ENCODE peak calls at places on chromosomes 7 and 10, in ten cellular contexts. A, R, Z, Q, S, C, P, G, Y and O are unnamed samples.
A peak's percentile ranks its signal among the peaks of the same experiment; 100 is the strongest.

GRCh38 chr10:121159670-121160069 is 308.5 kb downstream of the WDR11 start:
- DNase-seq in G (no peak), Z (peak; percentile 43), Q (no peak), A (no peak), R (no peak), Y (peak; percentile 22), P (no peak), C (no peak), S (no peak), O (no peak)

GRCh38 chr7:100801833-100802568 is 25.3 kb downstream of the EPHB4 start:
- DNase-seq in C (peak; percentile 85), G (no peak), S (no peak), P (no peak), Z (peak; percentile 99), Y (peak; percentile 91), A (no peak), R (no peak), Q (no peak), O (no peak)

GRCh38 chr7:92749832-92750231 is 86.5 kb downstream of the CDK6 start:
- DNase-seq in C (no peak), Y (no peak), R (no peak), G (no peak), P (no peak), S (no peak), Q (no peak), A (no peak), Z (no peak), O (no peak)

GRCh38 chr10:85857305-85857704 is 509.3 kb downstream of the GRID1 start:
- DNase-seq in Q (no peak), C (no peak), Z (no peak), A (no peak), P (no peak), G (no peak), S (no peak), Y (no peak), R (no peak), O (no peak)

GRCh38 chr7:46173526-46174191 is 252.6 kb upstream of the IGFBP3 start:
- DNase-seq in Z (no peak), P (no peak), A (no peak), S (peak; percentile 57), C (peak; percentile 67), G (no peak), Q (peak; percentile 53), Y (peak; percentile 41), R (no peak), O (no peak)

GRCh38 chr7:66894463-66895080 is 26.5 kb upstream of the TMEM248 start:
- DNase-seq in C (no peak), A (no peak), R (peak; percentile 81), S (no peak), G (no peak), Q (no peak), Z (peak; percentile 4), P (no peak), Y (peak; percentile 38), O (no peak)

GRCh38 chr7:138186951-138187351 is 110.7 kb downstream of the AKR1D1 start:
- DNase-seq in G (no peak), C (no peak), S (no peak), P (no peak), Y (peak; percentile 87), Z (peak; percentile 3), Q (no peak), A (no peak), R (no peak), O (no peak)

GRCh38 chr10:17074548-17074860 is 55.1 kb downstream of the CUBN start:
- DNase-seq in P (no peak), Q (no peak), Z (peak; percentile 17), R (no peak), G (no peak), S (no peak), Y (peak; percentile 77), C (no peak), A (no peak), O (no peak)

GRCh38 chr10:34739915-34740314 is 75.2 kb downstream of the PARD3 start:
- DNase-seq in R (peak; percentile 96), Q (no peak), S (peak; percentile 48), G (no peak), P (no peak), Z (peak; percentile 25), C (peak; percentile 77), A (no peak), Y (peak; percentile 92), O (peak; percentile 28)

GRCh38 chr10:118850418-118851061 is 95.8 kb upstream of the CACUL1 start:
- DNase-seq in P (no peak), R (peak; percentile 90), C (peak; percentile 75), Z (peak; percentile 52), Y (peak; percentile 32), S (peak; percentile 47), A (peak; percentile 25), G (peak; percentile 40), Q (peak; percentile 82), O (no peak)

GRCh38 chr10:88041243-88042161 is 178.1 kb downstream of the PTEN start:
- DNase-seq in A (no peak), Q (no peak), P (no peak), S (no peak), Z (no peak), G (no peak), R (no peak), C (no peak), Y (peak; percentile 78), O (no peak)

GRCh38 chr10:86348321-86349210 is 18.0 kb downstream of the GRID1 start:
- DNase-seq in Z (no peak), A (no peak), Y (no peak), R (peak; percentile 15), S (no peak), G (no peak), Q (peak; percentile 48), C (no peak), P (no peak), O (no peak)

GRCh38 chr7:35970458-35970857 is 169.6 kb downstream of the SEPTIN7 start:
- DNase-seq in Y (no peak), A (no peak), G (no peak), Q (no peak), Z (no peak), C (no peak), P (no peak), R (no peak), S (no peak), O (no peak)
- H3K27ac ChIP-seq in Y (no peak overlapping the region), A (no peak overlapping the region), G (no peak overlapping the region), Q (no peak overlapping the region), Z (no peak overlapping the region), C (no peak overlapping the region), P (no peak overlapping the region), R (no peak overlapping the region), S (no peak overlapping the region), O (no peak overlapping the region)

DNA sequence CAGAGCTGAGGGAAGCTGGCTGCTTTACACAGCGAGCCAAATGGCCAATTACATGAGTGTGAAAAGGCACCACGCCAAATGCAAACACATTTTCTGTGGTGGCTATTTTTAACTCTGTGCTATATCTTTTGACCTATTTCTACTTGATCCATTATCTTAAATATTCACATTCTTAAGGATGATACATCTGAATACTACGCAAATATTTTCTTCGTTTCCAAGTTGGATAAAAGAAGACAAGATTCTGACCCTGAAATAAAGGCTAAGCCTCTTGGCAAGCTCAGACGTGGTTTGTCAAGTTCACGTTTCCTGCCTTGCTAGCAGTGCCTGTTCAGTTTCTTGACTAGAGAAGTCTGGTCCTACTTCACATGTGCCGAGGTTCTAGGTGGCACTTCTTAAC is 146.8 kb upstream of the TMEM196 start:
- DNase-seq in Y (peak; percentile 89), A (no peak), G (no peak), P (no peak), C (no peak), Q (no peak), Z (no peak), R (no peak), S (no peak), O (no peak)
- H3K27ac ChIP-seq in Y (peak overlapping the region; percentile 18), A (no peak overlapping the region), G (no peak overlapping the region), P (no peak overlapping the region), C (no peak overlapping the region), Q (no peak overlapping the region), Z (no peak overlapping the region), R (no peak overlapping the region), S (no peak overlapping the region), O (no peak overlapping the region)

DNA sequence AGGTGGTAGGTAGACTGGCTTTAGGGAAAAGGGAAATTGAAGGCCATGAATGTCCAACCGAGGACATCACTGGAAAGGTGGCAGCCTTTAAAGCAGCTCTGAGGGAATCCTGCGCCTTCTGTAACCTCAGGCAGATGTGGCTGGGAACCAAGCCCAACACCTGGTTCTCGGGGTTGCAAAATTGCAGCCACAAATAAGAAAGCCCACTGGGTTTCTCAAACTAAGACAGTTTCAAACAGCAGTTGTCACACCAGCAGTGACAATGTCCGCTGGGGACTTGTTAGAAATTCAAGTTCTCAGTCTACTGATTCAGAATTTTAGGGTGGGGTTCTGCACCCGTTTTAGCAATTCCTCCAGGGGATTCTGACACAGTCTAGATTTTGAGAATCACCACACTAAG is 42.7 kb upstream of the STEAP1B start:
- DNase-seq in P (no peak), Q (no peak), R (no peak), G (no peak), Y (no peak), C (no peak), A (no peak), Z (no peak), S (no peak), O (no peak)
- H3K27ac ChIP-seq in P (no peak overlapping the region), Q (no peak overlapping the region), R (no peak overlapping the region), G (no peak overlapping the region), Y (no peak overlapping the region), C (no peak overlapping the region), A (no peak overlapping the region), Z (no peak overlapping the region), S (no peak overlapping the region), O (no peak overlapping the region)

GRCh38 chr10:36534471-36535002 is 590.9 kb upstream of the ANKRD30A start:
- DNase-seq in S (no peak), P (no peak), C (no peak), R (no peak), Q (no peak), A (no peak), Z (peak; percentile 90), G (no peak), Y (peak; percentile 84), O (no peak)
- H3K27ac ChIP-seq in S (no peak overlapping the region), P (no peak overlapping the region), C (no peak overlapping the region), R (no peak overlapping the region), Q (no peak overlapping the region), A (no peak overlapping the region), Z (peak overlapping the region; percentile 56), G (no peak overlapping the region), Y (no peak overlapping the region), O (no peak overlapping the region)

DNA sequence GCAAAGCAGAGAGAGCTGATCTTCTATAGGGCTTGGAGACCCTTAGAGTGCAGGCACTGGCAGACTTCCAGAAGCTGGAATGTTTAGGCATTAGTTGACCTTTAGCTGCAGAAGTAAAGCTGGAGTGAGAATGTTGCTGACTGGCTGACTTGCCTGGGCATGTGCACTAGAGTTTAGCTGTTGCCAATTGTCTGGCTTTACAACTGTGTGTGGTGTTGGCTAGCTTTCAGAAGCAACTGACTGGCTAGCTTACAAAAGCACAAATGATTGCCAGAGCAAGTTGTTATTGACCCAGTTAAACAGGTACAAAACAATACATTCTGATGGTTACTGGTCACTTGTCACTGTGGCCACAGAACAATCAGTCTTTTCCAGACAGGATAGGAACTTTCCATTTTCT is 25.1 kb downstream of the FAM13C start:
- DNase-seq in Q (no peak), Z (peak; percentile 60), R (no peak), A (no peak), G (no peak), S (peak; percentile 29), C (peak; percentile 48), P (peak; percentile 5), Y (peak; percentile 91), O (peak; percentile 73)
- H3K27ac ChIP-seq in Q (peak overlapping the region; percentile 79), Z (no peak overlapping the region), R (no peak overlapping the region), A (no peak overlapping the region), G (no peak overlapping the region), S (peak overlapping the region; percentile 44), C (peak overlapping the region; percentile 53), P (peak overlapping the region; percentile 69), Y (peak overlapping the region; percentile 26), O (peak overlapping the region; percentile 75)